ENCODE peak calls at places on chromosomes 16 and 17, in eight cellular contexts. S is transverse colon; N is T follicular helper cell; P is NCI-H82; W is cerebellar cortex; M is lower lobe of right lung; B is amniotic epithelial cell; J is stimulated activated CD4-positive, alpha-beta T cell treated with anti-CD3 and anti-CD28 coated beads, Interleukin-4, amount 100 ng/mL, for 1 hour. Y is an unnamed sample.

GRCh38 chr16:19745286-19746018 is 27.4 kb downstream of the IQCK start:
- DNase-seq in W (no peak), N (no peak), M (no peak), B (no peak), S (no peak), P (no peak), J (no peak), Y (no peak)

GRCh38 chr17:73189417-73190099 is 3.3 kb upstream of the COG1 start:
- DNase-seq in W (peak), N (no peak), S (no peak), M (no peak), B (peak), J (no peak), P (peak), Y (no peak)

GRCh38 chr17:35373984-35374765 is 754 bp upstream of the SLFN11 start:
- DNase-seq in S (peak), J (peak), W (no peak), M (peak), N (peak), B (peak), P (no peak), Y (peak)

GRCh38 chr17:4450710-4451316 is 17.1 kb downstream of the SPNS3 start:
- DNase-seq in W (no peak), J (no peak), B (no peak), N (no peak), P (no peak), M (no peak), S (no peak), Y (no peak)

GRCh38 chr16:74603848-74604247 is 3.1 kb downstream of the GLG1 start:
- DNase-seq in S (no peak), M (no peak), B (peak), W (no peak), P (no peak), N (no peak), J (no peak), Y (no peak)

GRCh38 chr16:48479319-48479718 is 94.1 kb upstream of the SIAH1 start:
- DNase-seq in J (no peak), N (no peak), M (no peak), W (no peak), S (no peak), B (no peak), P (peak), Y (no peak)

GRCh38 chr16:64440421-64440831 is 681.4 kb downstream of the CDH11 start:
- DNase-seq in N (no peak), M (no peak), P (no peak), W (no peak), J (no peak), B (peak), S (no peak), Y (no peak)

GRCh38 chr16:85037050-85037410 is 9.4 kb downstream of the KIAA0513 start:
- DNase-seq in N (no peak), M (no peak), P (no peak), W (peak), B (peak), J (no peak), S (no peak), Y (no peak)

GRCh38 chr17:38674013-38674748 is 576 bp downstream of the EPOP start:
- DNase-seq in W (no peak), N (no peak), M (peak), S (peak), J (peak), B (no peak), P (peak), Y (no peak)

GRCh38 chr17:49914096-49914490 is 54.9 kb upstream of the DLX4 start:
- DNase-seq in N (no peak), B (no peak), M (no peak), P (peak), J (no peak), W (no peak), S (no peak), Y (peak)

GRCh38 chr17:57747221-57748017 is 2.3 kb upstream of the CCDC182 start:
- DNase-seq in W (peak), M (no peak), N (peak), B (peak), P (peak), J (peak), S (peak), Y (no peak)

GRCh38 chr17:80663783-80664206 is 119.2 kb downstream of the RPTOR start:
- DNase-seq in J (peak), P (peak), S (peak), W (peak), N (no peak), M (peak), B (peak), Y (no peak)

Y was measured in Right ventricle myocardium inferior.